ENCODE peak calls at places on chromosomes 16 and 17, in nine cellular contexts. K, Y, N, A, F, Z, R, U and J are unnamed samples.

GRCh38 chr16:12078405-12079245 is 102.1 kb downstream of the SNX29 start:
- DNase-seq in K (no peak), Y (no peak), N (no peak), A (no peak), F (no peak), Z (no peak), R (no peak), U (no peak), J (no peak)

GRCh38 chr17:1762906-1763829 is 1.3 kb downstream of the SERPINF1 start:
- DNase-seq in K (no peak), Y (peak; percentile 74), N (peak; percentile 36), A (no peak), F (peak; percentile 46), Z (no peak), R (no peak), U (no peak), J (no peak)

GRCh38 chr17:64460955-64461354 is 12.0 kb downstream of the MILR1 start:
- DNase-seq in K (no peak), Y (no peak), N (no peak), A (no peak), F (peak; percentile 41), Z (no peak), R (no peak), U (no peak), J (no peak)

GRCh38 chr17:1627219-1627986 is 1.2 kb downstream of the SLC43A2 start:
- DNase-seq in K (no peak), Y (no peak), N (no peak), A (no peak), F (no peak), Z (no peak), R (no peak), U (no peak), J (no peak)

GRCh38 chr17:33091271-33091670 is 99.6 kb downstream of the SPACA3 start:
- DNase-seq in K (no peak), Y (no peak), N (no peak), A (no peak), F (no peak), Z (no peak), R (no peak), U (peak; percentile 12), J (no peak)

GRCh38 chr17:75627094-75627493 is 6.1 kb upstream of the SMIM5 start:
- DNase-seq in K (no peak), Y (no peak), N (no peak), A (no peak), F (no peak), Z (no peak), R (no peak), U (no peak), J (no peak)

GRCh38 chr17:57600092-57600491 is 145.0 kb downstream of the CCDC182 start:
- DNase-seq in K (no peak), Y (no peak), N (no peak), A (no peak), F (no peak), Z (no peak), R (no peak), U (no peak), J (no peak)

GRCh38 chr17:37273419-37274051 is 102.2 kb upstream of the C17orf78 start:
- DNase-seq in K (no peak), Y (peak; percentile 9), N (no peak), A (no peak), F (no peak), Z (no peak), R (no peak), U (peak; percentile 29), J (no peak)

GRCh38 chr17:63530557-63531021 is 7.4 kb downstream of the KCNH6 start:
- DNase-seq in K (no peak), Y (no peak), N (no peak), A (no peak), F (no peak), Z (no peak), R (no peak), U (no peak), J (no peak)

GRCh38 chr17:55527520-55528118 is 16.4 kb upstream of the SMIM36 start:
- DNase-seq in K (peak; percentile 64), Y (peak; percentile 48), N (peak; percentile 47), A (peak; percentile 80), F (no peak), Z (no peak), R (peak; percentile 9), U (peak; percentile 24), J (peak; percentile 43)

GRCh38 chr17:27577884-27578717 is 52.9 kb upstream of the LGALS9 start:
- DNase-seq in K (no peak), Y (peak; percentile 46), N (no peak), A (no peak), F (peak; percentile 46), Z (no peak), R (no peak), U (no peak), J (no peak)

GRCh38 chr16:84941916-84942315 is 69.4 kb downstream of the ZDHHC7 start:
- DNase-seq in K (no peak), Y (peak; percentile 84), N (no peak), A (no peak), F (no peak), Z (no peak), R (no peak), U (peak; percentile 60), J (no peak)

GRCh38 chr17:10447035-10447931 is 22.1 kb downstream of the MYH4 start:
- DNase-seq in K (no peak), Y (no peak), N (peak; percentile 2), A (no peak), F (no peak), Z (no peak), R (no peak), U (no peak), J (no peak)

GRCh38 chr17:12522743-12523181 is 142.9 kb upstream of the MYOCD start:
- DNase-seq in K (no peak), Y (peak; percentile 39), N (peak; percentile 81), A (no peak), F (no peak), Z (no peak), R (no peak), U (peak; percentile 36), J (no peak)

GRCh38 chr17:30413109-30413508 is 34.4 kb downstream of the CPD start:
- DNase-seq in K (no peak), Y (peak; percentile 20), N (peak; percentile 48), A (no peak), F (no peak), Z (no peak), R (no peak), U (peak; percentile 85), J (no peak)